ENCODE peak calls at places on chromosomes 7 and 10, in four cellular contexts. B is prostate gland, U is gastrocnemius medialis, O is right lobe of liver. A is an unnamed sample.

GRCh38 chr7:119562839-119563238 is 710.1 kb upstream of the KCND2 start:
- DNase-seq in B (no peak), U (no peak), O (no peak), A (no peak)

GRCh38 chr7:74305987-74306736 is 17.0 kb downstream of the CLIP2 start:
- DNase-seq in U (no peak), O (no peak), B (no peak), A (no peak)

GRCh38 chr10:4889959-4890358 is 64.0 kb downstream of the AKR1E2 start:
- DNase-seq in O (no peak), B (no peak), U (no peak), A (no peak)

GRCh38 chr7:82275342-82275741 is 168.2 kb downstream of the CACNA2D1 start:
- DNase-seq in B (no peak), U (no peak), O (no peak), A (no peak)

GRCh38 chr7:141409911-141410329 is 141.3 kb upstream of the AGK start:
- DNase-seq in U (no peak), O (no peak), B (no peak), A (no peak)

GRCh38 chr7:36287371-36288241 is 102.1 kb upstream of the ANLN start:
- DNase-seq in B (peak), O (no peak), U (peak), A (no peak)

GRCh38 chr10:13331641-13332040 is 16.5 kb downstream of the SEPHS1 start:
- DNase-seq in O (no peak), U (no peak), B (no peak), A (no peak)

GRCh38 chr7:285731-286130 is 4.2 kb upstream of the FOXL3 start:
- DNase-seq in B (no peak), U (no peak), O (peak), A (no peak)

GRCh38 chr10:12350167-12350872 is 973 bp downstream of the CAMK1D start:
- DNase-seq in U (no peak), B (peak), O (peak), A (peak)

GRCh38 chr10:62402503-62402902 is 28.3 kb downstream of the ZNF365 start:
- DNase-seq in B (no peak), O (no peak), U (no peak), A (no peak)

GRCh38 chr10:29237786-29238185 is 51.1 kb upstream of the LYZL1 start:
- DNase-seq in B (no peak), U (no peak), O (no peak), A (no peak)

GRCh38 chr7:92751902-92752901 is 84.2 kb downstream of the CDK6 start:
- DNase-seq in U (no peak), O (no peak), B (no peak), A (no peak)

GRCh38 chr7:30134011-30134410 is 775 bp upstream of the MTURN start:
- DNase-seq in U (no peak), B (no peak), O (no peak), A (no peak)
- H3K27ac ChIP-seq in U (peak), B (peak), O (peak), A (peak)

GRCh38 chr10:624312-624604 is 65.2 kb downstream of the DIP2C start:
- DNase-seq in B (no peak), O (no peak), U (no peak), A (no peak)

GRCh38 chr10:625335-625699 is 64.2 kb downstream of the DIP2C start:
- DNase-seq in U (peak), B (no peak), O (peak), A (peak)

GRCh38 chr10:623477-624311 is 65.8 kb downstream of the DIP2C start:
- DNase-seq in O (peak), U (no peak), B (no peak), A (no peak)

GRCh38 chr10:625751-626711 is 63.4 kb downstream of the DIP2C start:
- DNase-seq in B (no peak), U (no peak), O (peak), A (no peak)

DNA sequence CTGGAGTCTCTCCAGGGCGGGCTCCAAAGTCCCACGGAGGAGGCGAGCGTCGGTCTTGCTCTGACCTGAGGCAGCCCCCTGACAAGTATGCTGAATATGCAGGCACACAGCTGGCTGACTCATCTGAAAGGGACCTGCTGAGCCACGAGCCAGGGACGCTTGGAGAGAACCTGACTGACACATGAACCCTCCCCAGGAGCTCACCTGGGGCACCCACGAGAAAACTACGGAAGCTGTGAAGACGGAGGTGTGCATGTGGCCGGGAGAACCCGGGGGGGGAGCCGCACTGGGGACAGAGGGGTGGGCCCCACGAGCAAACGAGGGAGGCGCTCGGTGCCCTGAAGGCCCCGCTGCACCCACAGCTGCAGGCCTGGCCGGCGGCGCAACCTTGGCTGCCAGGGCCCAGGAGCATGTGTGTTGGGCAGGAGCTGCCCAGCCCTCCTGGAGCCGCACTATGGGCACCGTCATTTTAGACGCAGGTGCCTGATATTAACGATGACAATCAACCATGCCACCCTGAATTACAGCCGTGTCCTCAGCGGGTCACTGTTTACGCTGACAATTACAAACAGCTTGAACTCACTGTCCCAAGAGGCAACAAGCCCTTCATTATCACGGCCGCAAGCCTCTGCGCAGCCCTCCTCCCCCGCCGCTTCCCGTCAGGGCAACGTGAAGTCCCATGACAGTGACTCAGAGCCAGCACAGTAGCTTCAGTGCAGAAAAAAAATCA is 64.7 kb downstream of the DIP2C start:
- DNase-seq in U (peak), B (peak), O (peak), A (peak)
- TF ChIP-seq POLR2A in U (peak), B (no peak), O (no peak), A (peak)

GRCh38 chr10:96319754-96320514 is 15.7 kb downstream of the DNTT start:
- DNase-seq in O (no peak), B (no peak), U (no peak), A (no peak)
- H3K27ac ChIP-seq in O (no peak), B (no peak), U (no peak), A (no peak)

GRCh38 chr10:119079572-119080520 is 771 bp downstream of the EIF3A start:
- DNase-seq in O (peak), U (peak), B (peak), A (peak)
- TF ChIP-seq POLR2A in O (no peak), U (no peak), B (peak), A (peak)

A was measured in adrenal gland.